ENCODE peak calls at places on chromosome 12, in six cellular contexts. D, G, I, L, J and Y are unnamed samples.

GRCh38 chr12:52631264-52631663 is 12.9 kb upstream of the KRT73 start:
- DNase-seq in L (no peak), G (no peak), D (no peak), I (no peak), J (no peak), Y (no peak)

GRCh38 chr12:80441921-80442320 is 2.1 kb upstream of the PTPRQ start:
- DNase-seq in L (peak), D (no peak), G (no peak), I (no peak), J (no peak), Y (peak)

GRCh38 chr12:96212456-96213375 is 18.5 kb downstream of the ELK3 start:
- DNase-seq in D (no peak), I (no peak), J (no peak), G (no peak), L (no peak), Y (no peak)

GRCh38 chr12:132154341-132154761 is 10.1 kb downstream of the NOC4L start:
- DNase-seq in D (no peak), J (no peak), L (no peak), G (no peak), I (peak), Y (no peak)

GRCh38 chr12:113392988-113393579 is 10.6 kb downstream of the SDS start:
- DNase-seq in G (no peak), J (no peak), L (no peak), D (no peak), I (no peak), Y (peak)

GRCh38 chr12:4006743-4007142 is 133.5 kb upstream of the PARP11 start:
- DNase-seq in I (no peak), G (no peak), J (no peak), D (no peak), L (no peak), Y (no peak)

GRCh38 chr12:109719123-109720022 is 5.7 kb downstream of the FAM222A start:
- DNase-seq in G (no peak), J (no peak), L (no peak), I (no peak), D (no peak), Y (no peak)

GRCh38 chr12:85275359-85275758 is 4.7 kb upstream of the ALX1 start:
- DNase-seq in L (no peak), I (no peak), G (no peak), D (no peak), J (no peak), Y (no peak)

GRCh38 chr12:116454950-116455447 is 104.2 kb upstream of the MAP1LC3B2 start:
- DNase-seq in L (peak), J (no peak), G (no peak), I (no peak), D (no peak), Y (peak)

GRCh38 chr12:133236144-133236543 is 467 bp upstream of the ANHX start:
- DNase-seq in D (no peak), J (no peak), I (no peak), G (no peak), L (no peak), Y (no peak)

GRCh38 chr12:3273409-3273853 is 196.3 kb downstream of the TSPAN9 start:
- DNase-seq in J (peak), D (no peak), G (no peak), L (peak), I (peak), Y (no peak)

GRCh38 chr12:2813573-2814185 is 1.2 kb downstream of the ITFG2 start:
- DNase-seq in L (no peak), J (peak), D (peak), G (peak), I (peak), Y (peak)

GRCh38 chr12:19520646-19521045 is 81.4 kb downstream of the AEBP2 start:
- DNase-seq in G (no peak), L (no peak), J (no peak), D (no peak), I (no peak), Y (no peak)

GRCh38 chr12:49902399-49903350 is 1.0 kb downstream of the FAIM2 start:
- DNase-seq in G (no peak), D (no peak), J (no peak), I (no peak), L (no peak), Y (no peak)

GRCh38 chr12:108235231-108235959 is 103.7 kb downstream of the CMKLR1 start:
- DNase-seq in I (no peak), D (no peak), J (no peak), G (no peak), L (no peak), Y (no peak)

GRCh38 chr12:121668750-121669524 is 517 bp downstream of the MORN3 start:
- DNase-seq in G (no peak), J (peak), I (no peak), D (no peak), L (no peak), Y (peak)

GRCh38 chr12:82359115-82359478 is 768 bp downstream of the METTL25 start:
- DNase-seq in L (no peak), I (peak), G (peak), J (peak), D (no peak), Y (peak)

GRCh38 chr12:108888031-108888430 is 8.1 kb downstream of the DAO start:
- DNase-seq in J (no peak), G (no peak), I (no peak), L (no peak), D (no peak), Y (no peak)

GRCh38 chr12:119868992-119869391 is 8.1 kb downstream of the CIT start:
- DNase-seq in D (no peak), G (no peak), I (no peak), J (no peak), L (peak), Y (no peak)

GRCh38 chr12:1474059-1474537 is 120.3 kb downstream of the FBXL14 start:
- DNase-seq in L (peak), J (no peak), I (no peak), D (no peak), G (no peak), Y (peak)

GRCh38 chr12:116102019-116102418 is 175.5 kb downstream of the MED13L start:
- DNase-seq in L (no peak), J (no peak), I (no peak), G (no peak), D (no peak), Y (no peak)